ENCODE peak calls at places on chromosomes 13 and 19, in nine cellular contexts. M is stimulated activated CD4-positive, alpha-beta T cell treated with anti-CD3 and anti-CD28 coated beads, Interleukin-15, amount 100 ng/mL, for 1 hour; L is thoracic aorta; G is cardiac fibroblast; V is NCI-H1092; H is AG08396; N is GM20000; O is right lobe of liver; A is HS-27A. R is an unnamed sample.

GRCh38 chr13:107238262-107238661 is 670.3 kb upstream of the ARGLU1 start:
- DNase-seq in L (no peak), O (no peak), G (no peak), A (no peak), M (no peak), N (no peak), V (no peak), H (no peak), R (no peak)

GRCh38 chr19:49004964-49005614 is 11.4 kb downstream of the RUVBL2 start:
- DNase-seq in L (no peak), A (no peak), O (no peak), M (no peak), N (no peak), G (no peak), H (no peak), V (no peak), R (no peak)

GRCh38 chr13:44004881-44005280 is 125.2 kb downstream of the LACC1 start:
- DNase-seq in O (no peak), A (no peak), V (no peak), M (no peak), H (peak), L (no peak), N (no peak), G (peak), R (no peak)

GRCh38 chr19:15194938-15195337 is 5.9 kb downstream of the NOTCH3 start:
- DNase-seq in O (no peak), G (peak), H (peak), N (no peak), L (peak), M (no peak), V (no peak), A (no peak), R (no peak)

GRCh38 chr19:54390942-54391577 is 24.2 kb upstream of the TTYH1 start:
- DNase-seq in L (no peak), N (peak), H (peak), O (no peak), V (peak), M (no peak), A (peak), G (peak), R (peak)

GRCh38 chr13:76522083-76522755 is 364.0 kb downstream of the KCTD12 start:
- DNase-seq in V (no peak), A (no peak), L (no peak), N (no peak), M (no peak), H (no peak), O (no peak), G (no peak), R (no peak)

GRCh38 chr19:18168673-18169381 is 4.8 kb upstream of the IFI30 start:
- DNase-seq in G (no peak), H (no peak), M (no peak), L (no peak), V (no peak), A (no peak), N (no peak), O (no peak), R (no peak)

GRCh38 chr13:64428196-64428595 is 2801.9 kb downstream of the PCDH9 start:
- DNase-seq in O (no peak), N (no peak), H (no peak), L (no peak), G (peak), V (no peak), A (no peak), M (no peak), R (no peak)

GRCh38 chr19:50975766-50976165 is 6.4 kb upstream of the KLK6 start:
- DNase-seq in V (no peak), O (no peak), G (no peak), A (no peak), H (no peak), M (no peak), N (no peak), L (no peak), R (no peak)

GRCh38 chr19:9673912-9674668 is 810 bp downstream of the ZNF562 start:
- DNase-seq in G (peak), N (no peak), H (no peak), M (peak), A (no peak), L (no peak), O (no peak), V (no peak), R (no peak)

GRCh38 chr13:24022568-24022967 is 125.3 kb upstream of the C1QTNF9B start:
- DNase-seq in M (no peak), V (no peak), H (no peak), L (no peak), N (no peak), G (no peak), O (no peak), A (no peak), R (no peak)

GRCh38 chr13:38582133-38582532 is 104.7 kb upstream of the FREM2 start:
- DNase-seq in L (no peak), A (peak), M (no peak), H (peak), O (no peak), N (peak), G (peak), V (peak), R (no peak)

GRCh38 chr19:54464624-54465266 is 1.2 kb upstream of the LENG9 start:
- DNase-seq in N (peak), M (peak), V (no peak), G (peak), L (peak), O (peak), H (peak), A (peak), R (no peak)

GRCh38 chr19:2474232-2475017 is 1.5 kb upstream of the GADD45B start:
- DNase-seq in H (peak), G (peak), L (peak), V (peak), O (peak), N (peak), A (no peak), M (peak), R (peak)

GRCh38 chr13:113178070-113178895 is 19.8 kb downstream of the PROZ start:
- DNase-seq in M (no peak), L (no peak), V (no peak), O (no peak), N (no peak), A (peak), H (peak), G (peak), R (no peak)

GRCh38 chr13:29924482-29924884 is 74.1 kb upstream of the UBL3 start:
- DNase-seq in N (no peak), H (peak), V (peak), L (no peak), G (peak), M (no peak), O (no peak), A (no peak), R (no peak)

GRCh38 chr19:29574518-29574917 is 31.6 kb upstream of the POP4 start:
- DNase-seq in L (no peak), H (no peak), G (no peak), A (no peak), V (no peak), M (no peak), N (no peak), O (no peak), R (no peak)

GRCh38 chr13:28037399-28037798 is 48.9 kb upstream of the URAD start:
- DNase-seq in V (no peak), A (no peak), H (no peak), O (no peak), M (no peak), N (peak), G (peak), L (no peak), R (no peak)

GRCh38 chr19:38729653-38730469 is 14.4 kb downstream of the CAPN12 start:
- DNase-seq in O (peak), G (peak), M (peak), L (no peak), V (no peak), A (no peak), N (peak), H (peak), R (peak)

GRCh38 chr13:111531505-111531904 is 211.1 kb downstream of the TEX29 start:
- DNase-seq in O (no peak), A (no peak), M (no peak), G (peak), N (no peak), L (no peak), V (peak), H (no peak), R (no peak)

GRCh38 chr19:2385053-2385721 is 25.1 kb downstream of the TMPRSS9 start:
- DNase-seq in A (no peak), M (no peak), H (peak), G (peak), N (peak), O (no peak), L (no peak), V (peak), R (no peak)

GRCh38 chr19:38412491-38412890 is 9.6 kb downstream of the FAM98C start:
- DNase-seq in O (no peak), V (no peak), A (no peak), L (no peak), H (no peak), N (no peak), G (no peak), M (no peak), R (no peak)

GRCh38 chr19:42420055-42420544 is 7.1 kb downstream of the LIPE start:
- DNase-seq in V (no peak), A (no peak), L (no peak), O (peak), G (peak), H (peak), M (peak), N (peak), R (no peak)

GRCh38 chr19:35316560-35316959 is 12.4 kb upstream of the CD22 start:
- DNase-seq in A (no peak), H (no peak), O (no peak), M (no peak), L (no peak), N (no peak), V (no peak), G (no peak), R (no peak)

GRCh38 chr13:34657716-34658115 is 284.4 kb upstream of the NBEA start:
- DNase-seq in O (no peak), H (peak), N (no peak), V (no peak), M (no peak), L (no peak), A (no peak), G (no peak), R (no peak)

GRCh38 chr13:24074687-24075086 is 85.8 kb upstream of the SPATA13 start:
- DNase-seq in M (no peak), A (no peak), L (no peak), V (no peak), O (peak), G (no peak), H (no peak), N (no peak), R (no peak)

GRCh38 chr19:57903298-57904174 is 12.9 kb downstream of the ZNF417 start:
- DNase-seq in A (no peak), M (no peak), L (no peak), N (no peak), V (no peak), G (peak), O (no peak), H (peak), R (no peak)

GRCh38 chr13:72221276-72221962 is 354.4 kb upstream of the DACH1 start:
- DNase-seq in O (peak), V (no peak), H (no peak), A (no peak), L (no peak), N (peak), G (peak), M (no peak), R (no peak)

GRCh38 chr19:49343127-49343526 is 7.9 kb downstream of the CD37 start:
- DNase-seq in M (no peak), O (no peak), N (no peak), L (no peak), H (no peak), G (no peak), V (no peak), A (no peak), R (no peak)

GRCh38 chr19:23698711-23699520 is 11.9 kb upstream of the ZNF675 start:
- DNase-seq in M (no peak), V (no peak), H (no peak), N (no peak), A (peak), G (no peak), O (no peak), L (no peak), R (peak)

GRCh38 chr19:10544242-10544752 is 593 bp downstream of the ATG4D start:
- DNase-seq in V (no peak), A (no peak), M (no peak), L (no peak), O (peak), H (peak), G (no peak), N (peak), R (no peak)

GRCh38 chr19:49552749-49553148 is 24.9 kb downstream of the RCN3 start:
- DNase-seq in O (no peak), L (no peak), M (no peak), G (no peak), V (no peak), A (no peak), H (no peak), N (no peak), R (no peak)

GRCh38 chr19:17797397-17798201 is 2.7 kb downstream of the B3GNT3 start:
- DNase-seq in O (peak), N (no peak), V (no peak), G (peak), A (peak), L (no peak), H (no peak), M (no peak), R (no peak)

GRCh38 chr13:77235456-77236022 is 91.4 kb downstream of the MYCBP2 start:
- DNase-seq in H (no peak), V (no peak), O (no peak), L (no peak), G (no peak), M (no peak), N (no peak), A (no peak), R (no peak)

GRCh38 chr13:106714271-106714670 is 146.3 kb upstream of the ARGLU1 start:
- DNase-seq in L (no peak), O (no peak), M (no peak), N (no peak), V (no peak), H (no peak), G (no peak), A (no peak), R (no peak)

GRCh38 chr13:34335662-34336007 is 517.7 kb downstream of the RFC3 start:
- DNase-seq in A (no peak), M (no peak), H (no peak), N (no peak), V (no peak), G (no peak), O (no peak), L (no peak), R (no peak)